ENCODE peak calls at places on chromosome 9, in five cellular contexts. O is LoVo; T is fibroblast of the aortic adventitia; X is Jurkat, Clone E6-1; J is effector memory CD4-positive, alpha-beta T cell. Y is an unnamed sample.
A peak's percentile ranks its signal among the peaks of the same experiment; 100 is the strongest.

GRCh38 chr9:129550199-129550839 is 70.6 kb downstream of the C9orf50 start:
- DNase-seq in O (peak; percentile 30), T (peak; percentile 78), X (no peak), J (no peak), Y (peak; percentile 26)

GRCh38 chr9:131854906-131855504 is 115.1 kb upstream of the RAPGEF1 start:
- DNase-seq in O (no peak), T (peak; percentile 22), X (no peak), J (no peak), Y (no peak)

GRCh38 chr9:91750343-91750742 is 199.7 kb downstream of the ROR2 start:
- DNase-seq in O (no peak), T (no peak), X (no peak), J (no peak), Y (no peak)

GRCh38 chr9:15485836-15486678 is 24.7 kb downstream of the PSIP1 start:
- DNase-seq in O (no peak), T (peak; percentile 45), X (no peak), J (no peak), Y (no peak)

GRCh38 chr9:86925686-86926085 is 21.6 kb downstream of the GAS1 start:
- DNase-seq in O (no peak), T (peak; percentile 63), X (no peak), J (no peak), Y (no peak)

GRCh38 chr9:588952-589351 is 252.5 kb upstream of the DMRT1 start:
- DNase-seq in O (no peak), T (no peak), X (no peak), J (no peak), Y (no peak)

GRCh38 chr9:122383992-122384461 is 13.2 kb downstream of the PTGS1 start:
- DNase-seq in O (no peak), T (peak; percentile 57), X (no peak), J (no peak), Y (no peak)

GRCh38 chr9:2925016-2925415 is 81.1 kb upstream of the PUM3 start:
- DNase-seq in O (no peak), T (no peak), X (no peak), J (no peak), Y (no peak)

GRCh38 chr9:108622467-108622866 is 233.3 kb downstream of the ACTL7B start:
- DNase-seq in O (no peak), T (peak; percentile 94), X (no peak), J (no peak), Y (no peak)

GRCh38 chr9:136848393-136849037 is 694 bp upstream of the PHPT1 start:
- DNase-seq in O (no peak), T (no peak), X (no peak), J (no peak), Y (peak; percentile 65)

GRCh38 chr9:127021664-127022337 is 100.6 kb downstream of the ANGPTL2 start:
- DNase-seq in O (no peak), T (peak; percentile 100), X (no peak), J (no peak), Y (no peak)

GRCh38 chr9:82558855-82559615 is 503.9 kb downstream of the RASEF start:
- DNase-seq in O (no peak), T (no peak), X (no peak), J (no peak), Y (no peak)

GRCh38 chr9:104980039-104980654 is 52.2 kb upstream of the ABCA1 start:
- DNase-seq in O (no peak), T (no peak), X (no peak), J (no peak), Y (no peak)

GRCh38 chr9:38362912-38363588 is 29.5 kb upstream of the ALDH1B1 start:
- DNase-seq in O (peak; percentile 29), T (peak; percentile 88), X (peak; percentile 25), J (no peak), Y (peak; percentile 25)

GRCh38 chr9:84170521-84171141 is 169.9 kb downstream of the SLC28A3 start:
- DNase-seq in O (no peak), T (peak; percentile 93), X (no peak), J (no peak), Y (no peak)

GRCh38 chr9:84970432-84970831 is 300.9 kb downstream of the NTRK2 start:
- DNase-seq in O (peak; percentile 19), T (peak; percentile 1), X (no peak), J (no peak), Y (no peak)

GRCh38 chr9:35313911-35314310 is 152.1 kb downstream of the UNC13B start:
- DNase-seq in O (no peak), T (peak; percentile 35), X (no peak), J (no peak), Y (no peak)

GRCh38 chr9:132077881-132078280 is 1.8 kb downstream of the MED27 start:
- DNase-seq in O (no peak), T (no peak), X (no peak), J (no peak), Y (no peak)

Y was measured in activated CD4-positive, alpha-beta T cell treated with anti-CD3 and anti-CD28 coated beads for 48 hours.